ENCODE peak calls at places on chromosomes 6 and 20, in eight cellular contexts. One of them, this sample, is unnamed.

GRCh38 chr20:62776692-62777527 is 19.4 kb upstream of the MRGBP start:
- DNase-seq in spleen: peak
- DNase-seq in T-helper 1 cell: no peak
- DNase-seq in NCI-H2171 treated with DMSO at 0.1 percent for 48 hours: peak
- DNase-seq in colonic mucosa: peak
- DNase-seq in HS-5: no peak
- DNase-seq in K562: peak
- DNase-seq in aorta: no peak
- DNase-seq in this sample: no peak

GRCh38 chr20:49247792-49248191 is 28.6 kb downstream of the DDX27 start:
- DNase-seq in spleen: no peak
- DNase-seq in T-helper 1 cell: no peak
- DNase-seq in NCI-H2171 treated with DMSO at 0.1 percent for 48 hours: no peak
- DNase-seq in colonic mucosa: no peak
- DNase-seq in HS-5: no peak
- DNase-seq in K562: no peak
- DNase-seq in aorta: no peak
- DNase-seq in this sample: no peak

GRCh38 chr6:100466410-100467143 is 1.9 kb upstream of the SIM1 start:
- DNase-seq in spleen: no peak
- DNase-seq in T-helper 1 cell: no peak
- DNase-seq in NCI-H2171 treated with DMSO at 0.1 percent for 48 hours: no peak
- DNase-seq in colonic mucosa: no peak
- DNase-seq in HS-5: no peak
- DNase-seq in K562: no peak
- DNase-seq in aorta: no peak
- DNase-seq in this sample: no peak

GRCh38 chr20:33908351-33908750 is 85.4 kb upstream of the RALY start:
- DNase-seq in spleen: no peak
- DNase-seq in T-helper 1 cell: no peak
- DNase-seq in NCI-H2171 treated with DMSO at 0.1 percent for 48 hours: no peak
- DNase-seq in colonic mucosa: no peak
- DNase-seq in HS-5: no peak
- DNase-seq in K562: no peak
- DNase-seq in aorta: no peak
- DNase-seq in this sample: no peak

GRCh38 chr6:129536271-129536670 is 173.7 kb downstream of the ARHGAP18 start:
- DNase-seq in spleen: no peak
- DNase-seq in T-helper 1 cell: no peak
- DNase-seq in NCI-H2171 treated with DMSO at 0.1 percent for 48 hours: peak
- DNase-seq in colonic mucosa: no peak
- DNase-seq in HS-5: no peak
- DNase-seq in K562: no peak
- DNase-seq in aorta: no peak
- DNase-seq in this sample: no peak

GRCh38 chr6:159720708-159721107 is 6.6 kb upstream of the WTAP start:
- DNase-seq in spleen: no peak
- DNase-seq in T-helper 1 cell: no peak
- DNase-seq in NCI-H2171 treated with DMSO at 0.1 percent for 48 hours: peak
- DNase-seq in colonic mucosa: peak
- DNase-seq in HS-5: no peak
- DNase-seq in K562: peak
- DNase-seq in aorta: no peak
- DNase-seq in this sample: no peak

GRCh38 chr20:38453941-38454340 is 18.7 kb upstream of the RALGAPB start:
- DNase-seq in spleen: no peak
- DNase-seq in T-helper 1 cell: no peak
- DNase-seq in NCI-H2171 treated with DMSO at 0.1 percent for 48 hours: no peak
- DNase-seq in colonic mucosa: no peak
- DNase-seq in HS-5: no peak
- DNase-seq in K562: no peak
- DNase-seq in aorta: peak
- DNase-seq in this sample: no peak

GRCh38 chr20:60851826-60852704 is 400.0 kb upstream of the CDH4 start:
- DNase-seq in spleen: no peak
- DNase-seq in T-helper 1 cell: no peak
- DNase-seq in NCI-H2171 treated with DMSO at 0.1 percent for 48 hours: peak
- DNase-seq in colonic mucosa: no peak
- DNase-seq in HS-5: no peak
- DNase-seq in K562: no peak
- DNase-seq in aorta: no peak
- DNase-seq in this sample: no peak

GRCh38 chr6:20227350-20227749 is 15.1 kb upstream of the MBOAT1 start:
- DNase-seq in spleen: no peak
- DNase-seq in T-helper 1 cell: no peak
- DNase-seq in NCI-H2171 treated with DMSO at 0.1 percent for 48 hours: no peak
- DNase-seq in colonic mucosa: no peak
- DNase-seq in HS-5: no peak
- DNase-seq in K562: no peak
- DNase-seq in aorta: no peak
- DNase-seq in this sample: no peak

GRCh38 chr6:73339340-73339739 is 14.7 kb downstream of the DPPA5 start:
- DNase-seq in spleen: no peak
- DNase-seq in T-helper 1 cell: no peak
- DNase-seq in NCI-H2171 treated with DMSO at 0.1 percent for 48 hours: no peak
- DNase-seq in colonic mucosa: no peak
- DNase-seq in HS-5: no peak
- DNase-seq in K562: no peak
- DNase-seq in aorta: no peak
- DNase-seq in this sample: no peak

GRCh38 chr20:59559024-59559817 is 45.1 kb upstream of the PHACTR3 start:
- DNase-seq in spleen: no peak
- DNase-seq in T-helper 1 cell: no peak
- DNase-seq in NCI-H2171 treated with DMSO at 0.1 percent for 48 hours: no peak
- DNase-seq in colonic mucosa: no peak
- DNase-seq in HS-5: no peak
- DNase-seq in K562: no peak
- DNase-seq in aorta: no peak
- DNase-seq in this sample: no peak

GRCh38 chr20:15814903-15815302 is 758.3 kb downstream of the KIF16B start:
- DNase-seq in spleen: no peak
- DNase-seq in T-helper 1 cell: no peak
- DNase-seq in NCI-H2171 treated with DMSO at 0.1 percent for 48 hours: peak
- DNase-seq in colonic mucosa: no peak
- DNase-seq in HS-5: peak
- DNase-seq in K562: no peak
- DNase-seq in aorta: no peak
- DNase-seq in this sample: no peak

GRCh38 chr20:843908-844307 is 10.4 kb downstream of the FAM110A start:
- DNase-seq in spleen: peak
- DNase-seq in T-helper 1 cell: no peak
- DNase-seq in NCI-H2171 treated with DMSO at 0.1 percent for 48 hours: no peak
- DNase-seq in colonic mucosa: peak
- DNase-seq in HS-5: no peak
- DNase-seq in K562: no peak
- DNase-seq in aorta: no peak
- DNase-seq in this sample: no peak

GRCh38 chr6:8435845-8436168 is 462 bp upstream of the SLC35B3 start:
- DNase-seq in spleen: no peak
- DNase-seq in T-helper 1 cell: no peak
- DNase-seq in NCI-H2171 treated with DMSO at 0.1 percent for 48 hours: no peak
- DNase-seq in colonic mucosa: no peak
- DNase-seq in HS-5: peak
- DNase-seq in K562: no peak
- DNase-seq in aorta: no peak
- DNase-seq in this sample: no peak

GRCh38 chr6:32402812-32403211 is 4.2 kb downstream of the BTNL2 start:
- DNase-seq in spleen: no peak
- DNase-seq in T-helper 1 cell: no peak
- DNase-seq in NCI-H2171 treated with DMSO at 0.1 percent for 48 hours: no peak
- DNase-seq in colonic mucosa: no peak
- DNase-seq in HS-5: no peak
- DNase-seq in K562: no peak
- DNase-seq in aorta: no peak
- DNase-seq in this sample: no peak

GRCh38 chr6:154230910-154231595 is 125.5 kb downstream of the IPCEF1 start:
- DNase-seq in spleen: no peak
- DNase-seq in T-helper 1 cell: no peak
- DNase-seq in NCI-H2171 treated with DMSO at 0.1 percent for 48 hours: no peak
- DNase-seq in colonic mucosa: no peak
- DNase-seq in HS-5: no peak
- DNase-seq in K562: no peak
- DNase-seq in aorta: no peak
- DNase-seq in this sample: no peak

GRCh38 chr20:7667194-7667593 is 273.1 kb downstream of the HAO1 start:
- DNase-seq in spleen: no peak
- DNase-seq in T-helper 1 cell: no peak
- DNase-seq in NCI-H2171 treated with DMSO at 0.1 percent for 48 hours: no peak
- DNase-seq in colonic mucosa: no peak
- DNase-seq in HS-5: no peak
- DNase-seq in K562: no peak
- DNase-seq in aorta: no peak
- DNase-seq in this sample: no peak

GRCh38 chr6:108876929-108877775 is 28.9 kb downstream of the ARMC2 start:
- DNase-seq in spleen: no peak
- DNase-seq in T-helper 1 cell: no peak
- DNase-seq in NCI-H2171 treated with DMSO at 0.1 percent for 48 hours: no peak
- DNase-seq in colonic mucosa: no peak
- DNase-seq in HS-5: no peak
- DNase-seq in K562: no peak
- DNase-seq in aorta: peak
- DNase-seq in this sample: peak

GRCh38 chr6:148231572-148231971 is 111.1 kb upstream of the SASH1 start:
- DNase-seq in spleen: no peak
- DNase-seq in T-helper 1 cell: no peak
- DNase-seq in NCI-H2171 treated with DMSO at 0.1 percent for 48 hours: no peak
- DNase-seq in colonic mucosa: no peak
- DNase-seq in HS-5: peak
- DNase-seq in K562: no peak
- DNase-seq in aorta: no peak
- DNase-seq in this sample: peak

GRCh38 chr6:26312096-26312463 is 52.9 kb upstream of the BTN3A2 start:
- DNase-seq in spleen: no peak
- DNase-seq in T-helper 1 cell: no peak
- DNase-seq in NCI-H2171 treated with DMSO at 0.1 percent for 48 hours: peak
- DNase-seq in colonic mucosa: no peak
- DNase-seq in HS-5: no peak
- DNase-seq in K562: no peak
- DNase-seq in aorta: no peak
- DNase-seq in this sample: no peak

GRCh38 chr20:8718214-8718613 is 350.7 kb upstream of the PLCB4 start:
- DNase-seq in spleen: no peak
- DNase-seq in T-helper 1 cell: no peak
- DNase-seq in NCI-H2171 treated with DMSO at 0.1 percent for 48 hours: no peak
- DNase-seq in colonic mucosa: no peak
- DNase-seq in HS-5: no peak
- DNase-seq in K562: no peak
- DNase-seq in aorta: no peak
- DNase-seq in this sample: no peak

GRCh38 chr6:167506443-167507231 is 181.8 kb downstream of the TTLL2 start:
- DNase-seq in spleen: no peak
- DNase-seq in T-helper 1 cell: no peak
- DNase-seq in NCI-H2171 treated with DMSO at 0.1 percent for 48 hours: no peak
- DNase-seq in colonic mucosa: peak
- DNase-seq in HS-5: no peak
- DNase-seq in K562: no peak
- DNase-seq in aorta: peak
- DNase-seq in this sample: no peak

GRCh38 chr6:30357678-30358339 is 12.9 kb downstream of the RPP21 start:
- DNase-seq in spleen: no peak
- DNase-seq in T-helper 1 cell: peak
- DNase-seq in NCI-H2171 treated with DMSO at 0.1 percent for 48 hours: peak
- DNase-seq in colonic mucosa: peak
- DNase-seq in HS-5: peak
- DNase-seq in K562: peak
- DNase-seq in aorta: peak
- DNase-seq in this sample: peak

GRCh38 chr20:32626859-32627636 is 41.9 kb upstream of the NOL4L start:
- DNase-seq in spleen: peak
- DNase-seq in T-helper 1 cell: no peak
- DNase-seq in NCI-H2171 treated with DMSO at 0.1 percent for 48 hours: peak
- DNase-seq in colonic mucosa: no peak
- DNase-seq in HS-5: no peak
- DNase-seq in K562: no peak
- DNase-seq in aorta: no peak
- DNase-seq in this sample: no peak

GRCh38 chr6:162887981-162888689 is 160.4 kb downstream of the PACRG start:
- DNase-seq in spleen: no peak
- DNase-seq in T-helper 1 cell: no peak
- DNase-seq in NCI-H2171 treated with DMSO at 0.1 percent for 48 hours: no peak
- DNase-seq in colonic mucosa: peak
- DNase-seq in HS-5: no peak
- DNase-seq in K562: no peak
- DNase-seq in aorta: no peak
- DNase-seq in this sample: no peak

GRCh38 chr6:162627362-162627761 is 100.2 kb downstream of the PRKN start:
- DNase-seq in spleen: no peak
- DNase-seq in T-helper 1 cell: no peak
- DNase-seq in NCI-H2171 treated with DMSO at 0.1 percent for 48 hours: no peak
- DNase-seq in colonic mucosa: no peak
- DNase-seq in HS-5: no peak
- DNase-seq in K562: no peak
- DNase-seq in aorta: no peak
- DNase-seq in this sample: no peak

GRCh38 chr20:4817230-4817671 is 95.5 kb downstream of the PRND start:
- DNase-seq in spleen: no peak
- DNase-seq in T-helper 1 cell: no peak
- DNase-seq in NCI-H2171 treated with DMSO at 0.1 percent for 48 hours: no peak
- DNase-seq in colonic mucosa: no peak
- DNase-seq in HS-5: no peak
- DNase-seq in K562: peak
- DNase-seq in aorta: no peak
- DNase-seq in this sample: no peak

GRCh38 chr6:3797231-3798200 is 46.0 kb upstream of the PXDC1 start:
- DNase-seq in spleen: no peak
- DNase-seq in T-helper 1 cell: no peak
- DNase-seq in NCI-H2171 treated with DMSO at 0.1 percent for 48 hours: no peak
- DNase-seq in colonic mucosa: no peak
- DNase-seq in HS-5: peak
- DNase-seq in K562: no peak
- DNase-seq in aorta: no peak
- DNase-seq in this sample: peak

GRCh38 chr20:18590163-18590562 is 2.3 kb downstream of the DTD1 start:
- DNase-seq in spleen: no peak
- DNase-seq in T-helper 1 cell: no peak
- DNase-seq in NCI-H2171 treated with DMSO at 0.1 percent for 48 hours: no peak
- DNase-seq in colonic mucosa: no peak
- DNase-seq in HS-5: no peak
- DNase-seq in K562: no peak
- DNase-seq in aorta: no peak
- DNase-seq in this sample: no peak

GRCh38 chr6:106056060-106056737 is 29.9 kb upstream of the PRDM1 start:
- DNase-seq in spleen: no peak
- DNase-seq in T-helper 1 cell: no peak
- DNase-seq in NCI-H2171 treated with DMSO at 0.1 percent for 48 hours: no peak
- DNase-seq in colonic mucosa: no peak
- DNase-seq in HS-5: no peak
- DNase-seq in K562: no peak
- DNase-seq in aorta: no peak
- DNase-seq in this sample: no peak

GRCh38 chr6:3965071-3965718 is 113.7 kb downstream of the FAM217A start:
- DNase-seq in spleen: no peak
- DNase-seq in T-helper 1 cell: no peak
- DNase-seq in NCI-H2171 treated with DMSO at 0.1 percent for 48 hours: no peak
- DNase-seq in colonic mucosa: no peak
- DNase-seq in HS-5: no peak
- DNase-seq in K562: no peak
- DNase-seq in aorta: no peak
- DNase-seq in this sample: no peak

GRCh38 chr6:102763886-102764285 is 1370.4 kb downstream of the GRIK2 start:
- DNase-seq in spleen: no peak
- DNase-seq in T-helper 1 cell: no peak
- DNase-seq in NCI-H2171 treated with DMSO at 0.1 percent for 48 hours: no peak
- DNase-seq in colonic mucosa: no peak
- DNase-seq in HS-5: no peak
- DNase-seq in K562: no peak
- DNase-seq in aorta: no peak
- DNase-seq in this sample: no peak

GRCh38 chr6:1686117-1687098 is 76.7 kb downstream of the FOXC1 start:
- DNase-seq in spleen: no peak
- DNase-seq in T-helper 1 cell: no peak
- DNase-seq in NCI-H2171 treated with DMSO at 0.1 percent for 48 hours: peak
- DNase-seq in colonic mucosa: no peak
- DNase-seq in HS-5: peak
- DNase-seq in K562: no peak
- DNase-seq in aorta: peak
- DNase-seq in this sample: peak

This sample was measured in AG04449.